ENCODE peak calls at places on chromosome 9, in eight cellular contexts. Q, D, K, Z, S, E, A and M are unnamed samples.

GRCh38 chr9:93496285-93496684 is 42.9 kb upstream of the FAM120AOS start:
- DNase-seq in Q (no peak), D (no peak), K (no peak), Z (no peak), S (no peak), E (no peak), A (no peak), M (no peak)

GRCh38 chr9:7298123-7298522 is 501.5 kb downstream of the DMAC1 start:
- DNase-seq in Q (no peak), D (no peak), K (no peak), Z (no peak), S (no peak), E (no peak), A (no peak), M (no peak)

GRCh38 chr9:88303785-88304495 is 84.3 kb upstream of the SPIN1 start:
- DNase-seq in Q (peak), D (no peak), K (no peak), Z (no peak), S (no peak), E (peak), A (peak), M (no peak)

GRCh38 chr9:89919171-89919681 is 314.4 kb downstream of the GADD45G start:
- DNase-seq in Q (no peak), D (no peak), K (no peak), Z (no peak), S (no peak), E (no peak), A (no peak), M (peak)

GRCh38 chr9:106862946-106863740 is at the start of gene ZNF462:
- DNase-seq in Q (peak), D (no peak), K (peak), Z (peak), S (no peak), E (peak), A (peak), M (no peak)

GRCh38 chr9:86804011-86804410 is 143.3 kb downstream of the GAS1 start:
- DNase-seq in Q (no peak), D (no peak), K (no peak), Z (no peak), S (no peak), E (no peak), A (no peak), M (no peak)

GRCh38 chr9:113590991-113591898 is 127.7 kb downstream of the RGS3 start:
- DNase-seq in Q (peak), D (peak), K (peak), Z (peak), S (no peak), E (peak), A (peak), M (peak)

GRCh38 chr9:2907401-2907800 is 63.5 kb upstream of the PUM3 start:
- DNase-seq in Q (peak), D (no peak), K (no peak), Z (no peak), S (no peak), E (no peak), A (no peak), M (no peak)

GRCh38 chr9:128636556-128637530 is 19.8 kb downstream of the DYNC2I2 start:
- DNase-seq in Q (no peak), D (no peak), K (no peak), Z (no peak), S (no peak), E (no peak), A (no peak), M (no peak)

GRCh38 chr9:107760469-107761242 is 271.1 kb upstream of the KLF4 start:
- DNase-seq in Q (no peak), D (no peak), K (no peak), Z (no peak), S (no peak), E (peak), A (no peak), M (no peak)